ENCODE peak calls at places on chromosomes 5 and 9, in ten cellular contexts. R is osteocyte, M is endothelial cell, U is tibial nerve, Z is GM23338, Q is HEK293T, S is HT-29, P is glutamatergic neuron, F is GM13977, D is A549. I is an unnamed sample.

GRCh38 chr5:4188704-4189103 is 593.1 kb downstream of the IRX1 start:
- DNase-seq in R (no peak), M (no peak), U (no peak), Z (no peak), Q (no peak), S (peak), P (no peak), F (no peak), D (no peak), I (no peak)

GRCh38 chr9:107158321-107158720 is 124.8 kb upstream of the RAD23B start:
- DNase-seq in R (no peak), M (peak), U (no peak), Z (peak), Q (peak), S (peak), P (peak), F (peak), D (peak), I (peak)

GRCh38 chr5:132138260-132138659 is 64.7 kb downstream of the CSF2 start:
- DNase-seq in R (no peak), M (no peak), U (no peak), Z (no peak), Q (no peak), S (no peak), P (no peak), F (no peak), D (no peak), I (no peak)

GRCh38 chr9:131169567-131169966 is 44.2 kb downstream of the NUP214 start:
- DNase-seq in R (no peak), M (no peak), U (no peak), Z (no peak), Q (no peak), S (no peak), P (no peak), F (no peak), D (no peak), I (no peak)

GRCh38 chr9:122179054-122179689 is 19.5 kb downstream of the MORN5 start:
- DNase-seq in R (no peak), M (no peak), U (no peak), Z (no peak), Q (no peak), S (peak), P (no peak), F (no peak), D (no peak), I (no peak)

GRCh38 chr9:135247174-135247930 is 159.9 kb downstream of the OLFM1 start:
- DNase-seq in R (no peak), M (no peak), U (no peak), Z (no peak), Q (no peak), S (no peak), P (peak), F (no peak), D (no peak), I (no peak)

GRCh38 chr9:21558627-21559401 is 76.7 kb upstream of the IFNE start:
- DNase-seq in R (no peak), M (no peak), U (no peak), Z (peak), Q (peak), S (no peak), P (peak), F (peak), D (no peak), I (peak)

GRCh38 chr9:7901676-7902075 is 102.1 kb upstream of the DMAC1 start:
- DNase-seq in R (no peak), M (no peak), U (no peak), Z (no peak), Q (no peak), S (no peak), P (no peak), F (no peak), D (no peak), I (no peak)

GRCh38 chr9:12719431-12719830 is 26.2 kb downstream of the TYRP1 start:
- DNase-seq in R (no peak), M (no peak), U (no peak), Z (peak), Q (no peak), S (peak), P (no peak), F (no peak), D (no peak), I (peak)

GRCh38 chr9:117548556-117548955 is 133.7 kb upstream of the ASTN2 start:
- DNase-seq in R (no peak), M (no peak), U (no peak), Z (no peak), Q (no peak), S (no peak), P (no peak), F (no peak), D (no peak), I (no peak)

GRCh38 chr9:127762111-127762676 is 16.3 kb downstream of the SH2D3C start:
- DNase-seq in R (no peak), M (peak), U (no peak), Z (no peak), Q (no peak), S (no peak), P (peak), F (no peak), D (no peak), I (no peak)

GRCh38 chr5:77641397-77641943 is 3.0 kb upstream of the OTP start:
- DNase-seq in R (no peak), M (no peak), U (no peak), Z (peak), Q (no peak), S (no peak), P (no peak), F (no peak), D (no peak), I (no peak)

GRCh38 chr9:95124582-95125359 is 192.7 kb downstream of the FANCC start:
- DNase-seq in R (no peak), M (peak), U (no peak), Z (peak), Q (no peak), S (no peak), P (peak), F (no peak), D (no peak), I (no peak)

GRCh38 chr9:88174324-88174723 is 36.0 kb upstream of the SPATA31C2 start:
- DNase-seq in R (no peak), M (no peak), U (no peak), Z (no peak), Q (no peak), S (no peak), P (peak), F (no peak), D (no peak), I (no peak)

GRCh38 chr5:164312801-164313200 is 807.4 kb downstream of the MAT2B start:
- DNase-seq in R (no peak), M (no peak), U (no peak), Z (no peak), Q (no peak), S (no peak), P (no peak), F (no peak), D (no peak), I (no peak)

GRCh38 chr5:180334751-180335613 is 18.2 kb downstream of the GFPT2 start:
- DNase-seq in R (no peak), M (no peak), U (no peak), Z (no peak), Q (no peak), S (no peak), P (no peak), F (no peak), D (no peak), I (no peak)

GRCh38 chr9:129125478-129125877 is 14.3 kb downstream of the PTPA start:
- DNase-seq in R (no peak), M (no peak), U (no peak), Z (no peak), Q (no peak), S (no peak), P (no peak), F (no peak), D (no peak), I (peak)

GRCh38 chr5:151577566-151577965 is 13.6 kb downstream of the FAT2 start:
- DNase-seq in R (no peak), M (no peak), U (no peak), Z (no peak), Q (no peak), S (no peak), P (no peak), F (no peak), D (no peak), I (no peak)

GRCh38 chr5:148267972-148268371 is 622 bp upstream of the SPINK13 start:
- DNase-seq in R (no peak), M (no peak), U (no peak), Z (no peak), Q (no peak), S (peak), P (no peak), F (no peak), D (no peak), I (no peak)

GRCh38 chr5:150345716-150346115 is 11.8 kb upstream of the TCOF1 start:
- DNase-seq in R (no peak), M (no peak), U (no peak), Z (no peak), Q (no peak), S (no peak), P (no peak), F (no peak), D (no peak), I (no peak)

GRCh38 chr9:38529317-38529716 is 91.1 kb downstream of the ANKRD18A start:
- DNase-seq in R (no peak), M (no peak), U (no peak), Z (no peak), Q (no peak), S (no peak), P (no peak), F (no peak), D (no peak), I (no peak)

GRCh38 chr5:26940981-26941380 is 97.4 kb downstream of the CDH9 start:
- DNase-seq in R (no peak), M (no peak), U (no peak), Z (no peak), Q (no peak), S (no peak), P (no peak), F (no peak), D (no peak), I (no peak)

GRCh38 chr5:54860321-54860720 is 125.1 kb downstream of the ESM1 start:
- DNase-seq in R (no peak), M (no peak), U (no peak), Z (no peak), Q (no peak), S (no peak), P (no peak), F (no peak), D (no peak), I (no peak)

GRCh38 chr5:172412724-172413260 is 41.5 kb downstream of the SH3PXD2B start:
- DNase-seq in R (peak), M (no peak), U (peak), Z (no peak), Q (no peak), S (no peak), P (no peak), F (no peak), D (no peak), I (peak)

GRCh38 chr5:150064681-150065220 is 21.6 kb downstream of the CSF1R start:
- DNase-seq in R (no peak), M (no peak), U (no peak), Z (no peak), Q (no peak), S (no peak), P (no peak), F (no peak), D (no peak), I (no peak)

GRCh38 chr5:109454726-109455505 is 45.1 kb upstream of the PJA2 start:
- DNase-seq in R (no peak), M (no peak), U (no peak), Z (no peak), Q (no peak), S (no peak), P (no peak), F (no peak), D (no peak), I (peak)

GRCh38 chr5:123122273-123122672 is 33.2 kb downstream of the PRDM6 start:
- DNase-seq in R (no peak), M (no peak), U (no peak), Z (no peak), Q (no peak), S (no peak), P (no peak), F (no peak), D (no peak), I (no peak)

GRCh38 chr9:129801504-129801903 is 1.5 kb upstream of the TOR1B start:
- DNase-seq in R (no peak), M (no peak), U (no peak), Z (peak), Q (no peak), S (no peak), P (no peak), F (no peak), D (no peak), I (no peak)

GRCh38 chr5:119063579-119064379 is 7.1 kb upstream of the DMXL1 start:
- DNase-seq in R (no peak), M (no peak), U (no peak), Z (no peak), Q (peak), S (peak), P (no peak), F (no peak), D (no peak), I (no peak)

GRCh38 chr5:173234129-173234793 is 745 bp downstream of the NKX2-5 start:
- DNase-seq in R (peak), M (no peak), U (no peak), Z (peak), Q (no peak), S (no peak), P (no peak), F (peak), D (no peak), I (no peak)

GRCh38 chr9:93801581-93802284 is 153.4 kb downstream of the BARX1 start:
- DNase-seq in R (no peak), M (no peak), U (no peak), Z (no peak), Q (no peak), S (no peak), P (no peak), F (no peak), D (no peak), I (no peak)

GRCh38 chr5:151259931-151260330 is 6.9 kb downstream of the GM2A start:
- DNase-seq in R (no peak), M (no peak), U (no peak), Z (no peak), Q (no peak), S (no peak), P (no peak), F (no peak), D (no peak), I (peak)

GRCh38 chr9:77598510-77598909 is 49.6 kb downstream of the GNA14 start:
- DNase-seq in R (no peak), M (no peak), U (no peak), Z (no peak), Q (no peak), S (no peak), P (no peak), F (no peak), D (no peak), I (no peak)

GRCh38 chr9:119009253-119009652 is 360.0 kb downstream of the BRINP1 start:
- DNase-seq in R (no peak), M (no peak), U (no peak), Z (peak), Q (no peak), S (no peak), P (no peak), F (no peak), D (no peak), I (no peak)

GRCh38 chr9:114677418-114677817 is 4.6 kb downstream of the TEX48 start:
- DNase-seq in R (peak), M (no peak), U (no peak), Z (no peak), Q (no peak), S (peak), P (no peak), F (no peak), D (peak), I (peak)

I was measured in trophoblast cell.